ENCODE peak calls at places on chromosomes 2 and 18, in six cellular contexts. N, X, O, D, Z and Y are unnamed samples.

GRCh38 chr2:213188971-213189899 is 37.8 kb upstream of the IKZF2 start:
- DNase-seq in N (peak), X (peak), O (no peak), D (no peak), Z (no peak), Y (no peak)

GRCh38 chr2:163752252-163752651 is 16.4 kb upstream of the FIGN start:
- DNase-seq in N (no peak), X (no peak), O (no peak), D (no peak), Z (no peak), Y (no peak)

GRCh38 chr2:74876081-74876886 is 42.4 kb downstream of the HK2 start:
- DNase-seq in N (peak), X (peak), O (peak), D (peak), Z (peak), Y (peak)

GRCh38 chr2:1972428-1972827 is 228.1 kb upstream of the PXDN start:
- DNase-seq in N (peak), X (peak), O (no peak), D (no peak), Z (peak), Y (no peak)

GRCh38 chr2:156445311-156446218 is 9.4 kb downstream of the GPD2 start:
- DNase-seq in N (peak), X (peak), O (no peak), D (no peak), Z (no peak), Y (no peak)

GRCh38 chr2:15916336-15916735 is 24.0 kb upstream of the MYCN start:
- DNase-seq in N (no peak), X (no peak), O (no peak), D (no peak), Z (no peak), Y (no peak)

GRCh38 chr2:9330639-9331270 is 92.6 kb downstream of the ITGB1BP1 start:
- DNase-seq in N (no peak), X (no peak), O (no peak), D (no peak), Z (no peak), Y (no peak)

GRCh38 chr2:23940976-23941605 is 828 bp downstream of the UBXN2A start:
- DNase-seq in N (peak), X (peak), O (no peak), D (no peak), Z (no peak), Y (no peak)

GRCh38 chr2:217918220-217919024 is 84.4 kb downstream of the TNS1 start:
- DNase-seq in N (no peak), X (no peak), O (no peak), D (no peak), Z (no peak), Y (no peak)

GRCh38 chr2:201483337-201483736 is 31.8 kb downstream of the STRADB start:
- DNase-seq in N (peak), X (peak), O (no peak), D (no peak), Z (no peak), Y (no peak)

GRCh38 chr2:190607657-190608357 is 41.1 kb upstream of the NAB1 start:
- DNase-seq in N (no peak), X (peak), O (no peak), D (no peak), Z (no peak), Y (no peak)

GRCh38 chr2:127389778-127390435 is 2.1 kb upstream of the MAP3K2 start:
- DNase-seq in N (no peak), X (no peak), O (no peak), D (no peak), Z (no peak), Y (no peak)

GRCh38 chr2:127606594-127607398 is 39.2 kb upstream of the GPR17 start:
- DNase-seq in N (no peak), X (peak), O (no peak), D (peak), Z (peak), Y (no peak)

GRCh38 chr18:37322497-37323035 is 243.0 kb downstream of the CELF4 start:
- DNase-seq in N (peak), X (peak), O (no peak), D (no peak), Z (peak), Y (no peak)

GRCh38 chr2:69798909-69799526 is 30.4 kb upstream of the GMCL1 start:
- DNase-seq in N (peak), X (peak), O (no peak), D (no peak), Z (no peak), Y (no peak)

GRCh38 chr2:150425121-150425559 is 62.3 kb downstream of the RND3 start:
- DNase-seq in N (no peak), X (peak), O (no peak), D (no peak), Z (peak), Y (no peak)

GRCh38 chr2:140247451-140248205 is 1467.4 kb upstream of the NXPH2 start:
- DNase-seq in N (peak), X (no peak), O (no peak), D (no peak), Z (no peak), Y (no peak)

GRCh38 chr18:37729715-37730114 is 164.1 kb upstream of the CELF4 start:
- DNase-seq in N (no peak), X (no peak), O (no peak), D (no peak), Z (no peak), Y (no peak)

GRCh38 chr2:237431372-237431771 is 17.4 kb upstream of the COL6A3 start:
- DNase-seq in N (peak), X (peak), O (no peak), D (no peak), Z (no peak), Y (no peak)

GRCh38 chr18:32920796-32921787 is 148.3 kb upstream of the KLHL14 start:
- DNase-seq in N (peak), X (no peak), O (no peak), D (no peak), Z (peak), Y (no peak)

GRCh38 chr2:126703311-126703710 is 47.4 kb downstream of the GYPC start:
- DNase-seq in N (no peak), X (no peak), O (no peak), D (no peak), Z (no peak), Y (no peak)

GRCh38 chr2:109217362-109218086 is 88.5 kb downstream of the SH3RF3 start:
- DNase-seq in N (peak), X (peak), O (no peak), D (no peak), Z (peak), Y (no peak)

GRCh38 chr18:22935431-22935830 is 2.3 kb downstream of the RBBP8 start:
- DNase-seq in N (no peak), X (no peak), O (no peak), D (no peak), Z (no peak), Y (no peak)

GRCh38 chr2:128594953-128595677 is 276.4 kb upstream of the HS6ST1 start:
- DNase-seq in N (no peak), X (no peak), O (no peak), D (no peak), Z (peak), Y (no peak)